ENCODE peak calls at places on chromosomes 2 and 18, in eight cellular contexts. Q, O, I, H, D, G, U and M are unnamed samples.
A peak's percentile ranks its signal among the peaks of the same experiment; 100 is the strongest.

GRCh38 chr2:234919711-234920110 is 32.1 kb upstream of the SH3BP4 start:
- DNase-seq in Q (no peak), O (no peak), I (no peak), H (no peak), D (no peak), G (no peak), U (no peak), M (no peak)

GRCh38 chr2:136116111-136116812 is 1.7 kb downstream of the CXCR4 start:
- DNase-seq in Q (peak; percentile 18), O (peak; percentile 54), I (peak; percentile 85), H (no peak), D (peak; percentile 61), G (no peak), U (peak; percentile 80), M (peak; percentile 61)

GRCh38 chr2:102033028-102033749 is 41.4 kb downstream of the IL1R2 start:
- DNase-seq in Q (peak; percentile 73), O (peak; percentile 79), I (peak; percentile 81), H (no peak), D (peak; percentile 46), G (no peak), U (peak; percentile 82), M (no peak)

GRCh38 chr2:176106636-176107539 is at the start of gene HOXD11:
- DNase-seq in Q (peak; percentile 42), O (no peak), I (no peak), H (peak; percentile 94), D (peak; percentile 41), G (no peak), U (no peak), M (no peak)

GRCh38 chr2:128372621-128373341 is 54.1 kb upstream of the HS6ST1 start:
- DNase-seq in Q (no peak), O (no peak), I (no peak), H (no peak), D (no peak), G (no peak), U (no peak), M (no peak)

GRCh38 chr2:122255924-122256323 is 500.5 kb downstream of the TSN start:
- DNase-seq in Q (no peak), O (no peak), I (no peak), H (no peak), D (no peak), G (no peak), U (no peak), M (no peak)

GRCh38 chr18:55384551-55385275 is 203.3 kb downstream of the TCF4 start:
- DNase-seq in Q (peak; percentile 25), O (no peak), I (peak; percentile 6), H (no peak), D (peak; percentile 23), G (peak; percentile 50), U (no peak), M (no peak)

GRCh38 chr2:37414470-37414949 is 70.1 kb downstream of the QPCT start:
- DNase-seq in Q (no peak), O (no peak), I (peak; percentile 60), H (no peak), D (no peak), G (no peak), U (no peak), M (no peak)

GRCh38 chr2:5433855-5434254 is 258.3 kb upstream of the SOX11 start:
- DNase-seq in Q (no peak), O (no peak), I (no peak), H (no peak), D (no peak), G (no peak), U (no peak), M (no peak)

GRCh38 chr2:219661955-219662395 is 34.5 kb downstream of the SLC4A3 start:
- DNase-seq in Q (no peak), O (no peak), I (no peak), H (no peak), D (no peak), G (no peak), U (no peak), M (no peak)

GRCh38 chr2:233976690-233977294 is 59.6 kb downstream of the TRPM8 start:
- DNase-seq in Q (no peak), O (no peak), I (peak; percentile 63), H (no peak), D (no peak), G (peak; percentile 42), U (no peak), M (no peak)

GRCh38 chr2:234770081-234770506 is 181.7 kb upstream of the SH3BP4 start:
- DNase-seq in Q (no peak), O (no peak), I (no peak), H (no peak), D (no peak), G (peak; percentile 70), U (no peak), M (no peak)

GRCh38 chr18:43961713-43962112 is 684.4 kb upstream of the SYT4 start:
- DNase-seq in Q (no peak), O (no peak), I (no peak), H (no peak), D (no peak), G (no peak), U (no peak), M (no peak)

GRCh38 chr2:23480991-23481797 is 96.2 kb downstream of the KLHL29 start:
- DNase-seq in Q (peak; percentile 57), O (no peak), I (no peak), H (no peak), D (no peak), G (no peak), U (no peak), M (no peak)

GRCh38 chr2:232276084-232276738 is 102.3 kb upstream of the ALPP start:
- DNase-seq in Q (no peak), O (no peak), I (no peak), H (no peak), D (no peak), G (no peak), U (no peak), M (no peak)

GRCh38 chr2:217941339-217941738 is 61.5 kb downstream of the TNS1 start:
- DNase-seq in Q (no peak), O (no peak), I (no peak), H (no peak), D (no peak), G (no peak), U (no peak), M (no peak)

GRCh38 chr18:77146249-77147080 is 13.9 kb upstream of the MBP start:
- DNase-seq in Q (no peak), O (no peak), I (peak; percentile 39), H (no peak), D (no peak), G (no peak), U (no peak), M (no peak)

GRCh38 chr2:220337611-220338440 is 710.4 kb downstream of the SLC4A3 start:
- DNase-seq in Q (no peak), O (no peak), I (no peak), H (no peak), D (no peak), G (no peak), U (no peak), M (no peak)

GRCh38 chr2:26459991-26460612 is 17.8 kb downstream of the OTOF start:
- DNase-seq in Q (no peak), O (peak; percentile 10), I (no peak), H (no peak), D (no peak), G (peak; percentile 3), U (peak; percentile 30), M (no peak)

DNA sequence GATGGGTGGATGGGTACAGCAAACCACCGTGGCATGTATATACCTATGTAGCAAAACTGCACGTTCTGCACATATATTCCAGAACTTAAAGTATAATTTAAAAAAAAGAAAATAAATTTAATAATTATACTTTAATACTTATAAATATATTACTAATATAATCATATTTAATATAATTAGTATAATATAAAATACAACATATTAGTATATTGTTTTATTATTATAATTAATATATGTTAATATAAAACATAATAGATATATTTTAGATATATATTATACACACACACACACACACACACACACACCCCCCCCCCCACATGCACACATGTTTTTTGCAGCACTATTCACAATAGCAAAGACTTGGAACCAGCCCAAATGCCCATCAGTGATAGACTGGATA is 29.8 kb downstream of the RPIA start:
- DNase-seq in Q (no peak), O (no peak), I (no peak), H (no peak), D (no peak), G (no peak), U (no peak), M (no peak)
- H3K9me3 ChIP-seq in Q (no peaks in the 10 kb centered on the region), O (no peaks in the 10 kb centered on the region), I (peaks cover 5% of the 10 kb centered on the region), H (no peaks in the 10 kb centered on the region), D (no peaks in the 10 kb centered on the region), G (no peaks in the 10 kb centered on the region), U (no peaks in the 10 kb centered on the region), M (no peaks in the 10 kb centered on the region)

GRCh38 chr18:51121597-51121857 is 76.0 kb downstream of the MEX3C start:
- DNase-seq in Q (no peak), O (no peak), I (no peak), H (no peak), D (no peak), G (no peak), U (no peak), M (no peak)
- H3K9me3 ChIP-seq in Q (no peaks in the 10 kb centered on the region), O (no peaks in the 10 kb centered on the region), I (no peaks in the 10 kb centered on the region), H (no peaks in the 10 kb centered on the region), D (no peaks in the 10 kb centered on the region), G (no peaks in the 10 kb centered on the region), U (no peaks in the 10 kb centered on the region), M (no peaks in the 10 kb centered on the region)

GRCh38 chr2:16120591-16120990 is 180.2 kb downstream of the MYCN start:
- DNase-seq in Q (no peak), O (no peak), I (no peak), H (no peak), D (peak; percentile 2), G (peak; percentile 100), U (no peak), M (no peak)
- H3K9me3 ChIP-seq in Q (no peaks in the 10 kb centered on the region), O (no peaks in the 10 kb centered on the region), I (no peaks in the 10 kb centered on the region), H (no peaks in the 10 kb centered on the region), D (no peaks in the 10 kb centered on the region), G (peaks cover 37% of the 10 kb centered on the region), U (no peaks in the 10 kb centered on the region), M (no peaks in the 10 kb centered on the region)

DNA sequence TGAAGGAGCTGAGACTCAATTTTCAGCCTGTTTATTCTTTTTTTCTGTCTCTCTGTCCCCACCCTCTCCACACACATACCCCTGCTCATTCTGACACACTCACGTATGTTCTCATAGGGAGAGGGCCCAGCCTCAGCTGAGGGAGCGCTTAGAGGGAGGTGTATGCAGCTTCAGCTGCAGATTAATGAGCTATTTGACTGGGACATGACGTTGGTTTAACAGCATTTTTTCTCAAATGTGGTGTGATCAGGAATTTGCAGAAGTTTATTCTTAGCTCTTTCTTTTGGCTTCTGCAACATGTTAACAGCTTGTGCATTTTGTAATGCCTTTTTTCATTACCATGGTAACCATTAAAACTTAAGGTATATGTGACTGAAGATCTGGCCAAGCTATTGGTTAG is 1547.1 kb upstream of the PIK3C3 start:
- DNase-seq in Q (no peak), O (no peak), I (no peak), H (no peak), D (no peak), G (no peak), U (no peak), M (no peak)
- H3K9me3 ChIP-seq in Q (no peaks in the 10 kb centered on the region), O (no peaks in the 10 kb centered on the region), I (peaks cover 5% of the 10 kb centered on the region), H (no peaks in the 10 kb centered on the region), D (no peaks in the 10 kb centered on the region), G (no peaks in the 10 kb centered on the region), U (no peaks in the 10 kb centered on the region), M (no peaks in the 10 kb centered on the region)

GRCh38 chr2:202682274-202682673 is 47.5 kb downstream of the FAM117B start:
- DNase-seq in Q (no peak), O (no peak), I (no peak), H (no peak), D (no peak), G (no peak), U (no peak), M (no peak)
- H3K9me3 ChIP-seq in Q (no peaks in the 10 kb centered on the region), O (no peaks in the 10 kb centered on the region), I (peaks cover 16% of the 10 kb centered on the region), H (no peaks in the 10 kb centered on the region), D (no peaks in the 10 kb centered on the region), G (no peaks in the 10 kb centered on the region), U (no peaks in the 10 kb centered on the region), M (no peaks in the 10 kb centered on the region)